ENCODE peak calls at places on chromosomes 16 and 17, in five cellular contexts. P is IMR-90, G is DND-41, L is AG10803, W is heart left ventricle. U is an unnamed sample.

GRCh38 chr16:4064950-4065352 is 51.3 kb downstream of the ADCY9 start:
- DNase-seq in L (no peak), P (no peak), G (peak; percentile 70), W (no peak), U (no peak)

GRCh38 chr17:65557349-65558310 is 3.8 kb downstream of the AXIN2 start:
- DNase-seq in W (no peak), G (peak; percentile 64), P (peak; percentile 55), L (peak; percentile 64), U (no peak)

GRCh38 chr16:24925163-24925562 is 79.4 kb downstream of the SLC5A11 start:
- DNase-seq in W (no peak), G (no peak), P (no peak), L (no peak), U (no peak)

GRCh38 chr16:24151482-24151939 is 104.6 kb upstream of the CACNG3 start:
- DNase-seq in G (peak; percentile 5), P (peak; percentile 0), L (no peak), W (no peak), U (no peak)

GRCh38 chr16:23195415-23195978 is 13.0 kb downstream of the SCNN1G start:
- DNase-seq in L (no peak), G (no peak), W (no peak), P (no peak), U (no peak)

GRCh38 chr17:42520540-42520951 is 15.5 kb upstream of the NAGLU start:
- DNase-seq in L (no peak), G (peak; percentile 60), P (no peak), W (peak; percentile 25), U (no peak)

GRCh38 chr17:35799942-35800341 is 4.5 kb upstream of the MMP28 start:
- DNase-seq in G (no peak), L (peak; percentile 88), W (peak; percentile 89), P (no peak), U (peak; percentile 68)

GRCh38 chr16:17951273-17951845 is 385.2 kb downstream of the NPIPA8 start:
- DNase-seq in G (no peak), L (peak; percentile 64), P (no peak), W (no peak), U (no peak)

GRCh38 chr17:41403409-41404023 is 6.1 kb upstream of the KRT31 start:
- DNase-seq in G (no peak), W (no peak), P (no peak), L (no peak), U (no peak)

GRCh38 chr17:9292563-9292941 is 271.2 kb downstream of the NTN1 start:
- DNase-seq in W (no peak), G (no peak), P (no peak), L (peak; percentile 43), U (no peak)

GRCh38 chr16:88306411-88306810 is 76.3 kb upstream of the ZNF469 start:
- DNase-seq in P (no peak), W (no peak), L (no peak), G (no peak), U (no peak)

GRCh38 chr17:76199466-76199865 is 40.8 kb downstream of the RNF157 start:
- DNase-seq in P (no peak), W (no peak), L (no peak), G (peak; percentile 66), U (no peak)

GRCh38 chr16:30757316-30757715 is 4.5 kb downstream of the CFAP119 start:
- DNase-seq in G (no peak), L (no peak), P (no peak), W (no peak), U (no peak)

GRCh38 chr17:68634345-68634876 is 33.2 kb upstream of the FAM20A start:
- DNase-seq in L (no peak), W (no peak), P (no peak), G (no peak), U (no peak)

GRCh38 chr16:64017789-64018188 is 1104.1 kb downstream of the CDH11 start:
- DNase-seq in G (no peak), L (no peak), P (no peak), W (no peak), U (no peak)

GRCh38 chr17:39161967-39162366 is 4.0 kb downstream of the ARL5C start:
- DNase-seq in L (no peak), W (no peak), G (peak; percentile 46), P (no peak), U (no peak)

GRCh38 chr16:67528870-67529638 is 425 bp downstream of the RIPOR1 start:
- DNase-seq in W (no peak), L (peak; percentile 43), P (peak; percentile 32), G (peak; percentile 45), U (peak; percentile 52)

GRCh38 chr16:10921536-10922327 is 20.5 kb downstream of the DEXI start:
- DNase-seq in P (no peak), W (no peak), L (peak; percentile 25), G (no peak), U (no peak)

GRCh38 chr17:43714338-43715149 is 44.0 kb downstream of the SOST start:
- DNase-seq in L (peak; percentile 69), P (peak; percentile 53), W (no peak), G (no peak), U (peak; percentile 57)

GRCh38 chr16:65229191-65229662 is 107.4 kb upstream of the CDH11 start:
- DNase-seq in W (no peak), G (no peak), L (peak; percentile 72), P (peak; percentile 86), U (peak; percentile 40)

GRCh38 chr16:53821487-53821886 is 117.5 kb downstream of the FTO start:
- DNase-seq in W (no peak), G (no peak), P (peak; percentile 42), L (peak; percentile 49), U (peak; percentile 60)

GRCh38 chr17:80698297-80698696 is 153.7 kb downstream of the RPTOR start:
- DNase-seq in W (no peak), G (no peak), P (no peak), L (no peak), U (no peak)

GRCh38 chr16:70705056-70705455 is 19.2 kb upstream of the MTSS2 start:
- DNase-seq in P (peak; percentile 47), G (no peak), W (no peak), L (peak; percentile 59), U (no peak)

GRCh38 chr17:38667099-38667786 is 7.5 kb downstream of the EPOP start:
- DNase-seq in L (peak; percentile 65), P (peak; percentile 70), G (peak; percentile 64), W (peak; percentile 66), U (peak; percentile 71)

GRCh38 chr17:40564195-40564882 is 933 bp downstream of the CCR7 start:
- DNase-seq in W (no peak), P (no peak), G (no peak), L (no peak), U (no peak)

GRCh38 chr17:75205793-75206163 is 299 bp downstream of the NUP85 start:
- DNase-seq in G (no peak), W (no peak), P (no peak), L (no peak), U (no peak)

GRCh38 chr16:25041437-25041836 is 26.3 kb upstream of the ARHGAP17 start:
- DNase-seq in P (no peak), G (no peak), W (no peak), L (no peak), U (no peak)

GRCh38 chr17:74529243-74529642 is 2.0 kb downstream of the CD300LB start:
- DNase-seq in W (no peak), L (no peak), G (no peak), P (no peak), U (no peak)

GRCh38 chr16:47886631-47887415 is 269.0 kb downstream of the ABCC12 start:
- DNase-seq in P (no peak), G (no peak), W (no peak), L (no peak), U (no peak)

GRCh38 chr16:74169687-74170522 is 126.7 kb upstream of the PSMD7 start:
- DNase-seq in G (no peak), W (no peak), L (peak; percentile 0), P (peak; percentile 79), U (no peak)

GRCh38 chr17:14321476-14321949 is 20.6 kb downstream of the HS3ST3B1 start:
- DNase-seq in W (no peak), P (no peak), G (no peak), L (no peak), U (no peak)

GRCh38 chr17:42337442-42337841 is 49.1 kb downstream of the STAT5A start:
- DNase-seq in G (no peak), W (no peak), P (peak; percentile 81), L (peak; percentile 99), U (no peak)

GRCh38 chr16:72101195-72101594 is 7.5 kb downstream of the DHX38 start:
- DNase-seq in W (no peak), P (no peak), G (no peak), L (no peak), U (no peak)

GRCh38 chr17:42937712-42938596 is 26.3 kb downstream of the AARSD1 start:
- DNase-seq in G (peak; percentile 55), W (peak; percentile 37), L (peak; percentile 64), P (peak; percentile 64), U (peak; percentile 59)

GRCh38 chr16:87620201-87620495 is 17.8 kb downstream of the JPH3 start:
- DNase-seq in G (no peak), P (no peak), W (no peak), L (no peak), U (no peak)

GRCh38 chr17:83199500-83200201 is 120.2 kb downstream of the METRNL start:
- DNase-seq in W (peak; percentile 60), L (peak; percentile 83), G (no peak), P (peak; percentile 49), U (no peak)

GRCh38 chr17:14052886-14053615 is 16.3 kb upstream of the COX10 start:
- DNase-seq in P (no peak), G (no peak), W (no peak), L (peak; percentile 66), U (peak; percentile 51)

GRCh38 chr17:72387487-72387886 is 266.7 kb downstream of the SOX9 start:
- DNase-seq in L (peak; percentile 93), P (peak; percentile 96), W (no peak), G (no peak), U (peak; percentile 63)

GRCh38 chr16:57797526-57798266 is 4.6 kb downstream of the KIFC3 start:
- DNase-seq in L (no peak), P (no peak), G (no peak), W (peak; percentile 55), U (peak; percentile 91)
- H3K4me3 ChIP-seq in L (no peak overlapping the region), P (no peak overlapping the region), G (no peak overlapping the region), W (peak overlapping the region; percentile 34), U (peak overlapping the region; percentile 44)

GRCh38 chr17:7992516-7992915 is 9.9 kb upstream of the GUCY2D start:
- DNase-seq in L (peak; percentile 65), P (peak; percentile 62), G (no peak), W (no peak), U (peak; percentile 97)

GRCh38 chr17:7987112-7987893 is 15.1 kb upstream of the GUCY2D start:
- DNase-seq in P (peak; percentile 27), G (no peak), L (no peak), W (no peak), U (peak; percentile 26)

GRCh38 chr17:7989781-7990655 is 12.4 kb upstream of the GUCY2D start:
- DNase-seq in G (peak; percentile 88), W (peak; percentile 73), P (peak; percentile 44), L (peak; percentile 61), U (peak; percentile 74)

GRCh38 chr17:7984904-7985303 is 17.5 kb upstream of the GUCY2D start:
- DNase-seq in G (no peak), W (no peak), L (no peak), P (no peak), U (no peak)

GRCh38 chr17:7988750-7989178 is 13.7 kb upstream of the GUCY2D start:
- DNase-seq in L (peak; percentile 82), W (no peak), P (peak; percentile 86), G (peak; percentile 65), U (peak; percentile 86)
- TF ChIP-seq CTCF in L (peak; percentile 67), W (peak; percentile 63), P (peak; percentile 69), G (peak; percentile 75), U (peak; percentile 56)

GRCh38 chr17:56499799-56500388 is 93.6 kb upstream of the NOG start:
- DNase-seq in P (peak; percentile 37), L (peak; percentile 21), G (peak; percentile 23), W (no peak), U (peak; percentile 58)
- H3K4me3 ChIP-seq in P (no peak overlapping the region), L (no peak overlapping the region), G (no peak overlapping the region), W (no peak overlapping the region), U (no peak overlapping the region)

GRCh38 chr16:56269824-56270684 is 78.8 kb downstream of the GNAO1 start:
- DNase-seq in P (peak; percentile 86), W (peak; percentile 71), L (peak; percentile 84), G (no peak), U (no peak)
- TF ChIP-seq CTCF in P (peak; percentile 52), W (no peak), L (peak; percentile 61), G (no peak), U (no peak)

U was measured in epithelial cell of esophagus.